ENCODE peak calls at places on chromosomes 3 and 15, in six cellular contexts. D is H1, P is HepG2, Y is endothelial cell of umbilical vein, I is A549, Q is K562. E is an unnamed sample.

GRCh38 chr3:124149774-124150173 is 157.8 kb upstream of the ROPN1 start:
- DNase-seq in D (no peak), P (no peak), Y (no peak), I (no peak), Q (no peak), E (no peak)

GRCh38 chr15:66931768-66932633 is 133.4 kb upstream of the SMAD3 start:
- DNase-seq in D (no peak), P (peak), Y (peak), I (peak), Q (peak), E (peak)

GRCh38 chr3:171115667-171116066 is 89.1 kb upstream of the SLC2A2 start:
- DNase-seq in D (no peak), P (no peak), Y (no peak), I (no peak), Q (no peak), E (no peak)

GRCh38 chr3:30245805-30246622 is 360.4 kb upstream of the TGFBR2 start:
- DNase-seq in D (no peak), P (no peak), Y (peak), I (no peak), Q (no peak), E (peak)

GRCh38 chr3:42489116-42489936 is 13.1 kb upstream of the VIPR1 start:
- DNase-seq in D (no peak), P (no peak), Y (no peak), I (no peak), Q (peak), E (no peak)

GRCh38 chr3:53493997-53494791 is at the start of gene CACNA1D:
- DNase-seq in D (peak), P (no peak), Y (no peak), I (no peak), Q (no peak), E (peak)

GRCh38 chr3:178297204-178297603 is 239.0 kb upstream of the KCNMB2 start:
- DNase-seq in D (no peak), P (no peak), Y (no peak), I (no peak), Q (no peak), E (no peak)

GRCh38 chr15:42735382-42736165 is 1.4 kb downstream of the CDAN1 start:
- DNase-seq in D (no peak), P (no peak), Y (no peak), I (no peak), Q (no peak), E (no peak)

GRCh38 chr15:82124331-82125263 is 78.8 kb upstream of the MEX3B start:
- DNase-seq in D (no peak), P (no peak), Y (no peak), I (no peak), Q (no peak), E (peak)

GRCh38 chr15:84929795-84930371 is 45.4 kb downstream of the SLC28A1 start:
- DNase-seq in D (no peak), P (peak), Y (no peak), I (peak), Q (peak), E (no peak)

GRCh38 chr3:151468284-151468917 is 7.5 kb upstream of the IGSF10 start:
- DNase-seq in D (peak), P (peak), Y (peak), I (peak), Q (peak), E (peak)

GRCh38 chr3:100761211-100761921 is 52.1 kb downstream of the TFG start:
- DNase-seq in D (no peak), P (peak), Y (peak), I (no peak), Q (peak), E (peak)

GRCh38 chr15:41773332-41773728 is 954 bp upstream of the MAPKBP1 start:
- DNase-seq in D (no peak), P (no peak), Y (no peak), I (no peak), Q (no peak), E (no peak)

GRCh38 chr3:8959683-8960082 is 3.6 kb downstream of the RAD18 start:
- DNase-seq in D (no peak), P (no peak), Y (no peak), I (no peak), Q (no peak), E (no peak)
- TF ChIP-seq MAX in D (no peak), P (no peak), Y (no peak), I (no peak), Q (no peak), E (no peak)

GRCh38 chr15:78636378-78636859 is 4.6 kb downstream of the CHRNB4 start:
- DNase-seq in D (no peak), P (no peak), Y (no peak), I (no peak), Q (no peak), E (no peak)

GRCh38 chr15:78640527-78640839 is 527 bp downstream of the CHRNB4 start:
- DNase-seq in D (no peak), P (no peak), Y (no peak), I (no peak), Q (no peak), E (peak)

GRCh38 chr15:78638658-78639314 is 2.2 kb downstream of the CHRNB4 start:
- DNase-seq in D (peak), P (peak), Y (peak), I (peak), Q (peak), E (peak)

GRCh38 chr15:78635346-78635745 is 5.7 kb downstream of the CHRNB4 start:
- DNase-seq in D (no peak), P (no peak), Y (no peak), I (no peak), Q (no peak), E (no peak)

DNA sequence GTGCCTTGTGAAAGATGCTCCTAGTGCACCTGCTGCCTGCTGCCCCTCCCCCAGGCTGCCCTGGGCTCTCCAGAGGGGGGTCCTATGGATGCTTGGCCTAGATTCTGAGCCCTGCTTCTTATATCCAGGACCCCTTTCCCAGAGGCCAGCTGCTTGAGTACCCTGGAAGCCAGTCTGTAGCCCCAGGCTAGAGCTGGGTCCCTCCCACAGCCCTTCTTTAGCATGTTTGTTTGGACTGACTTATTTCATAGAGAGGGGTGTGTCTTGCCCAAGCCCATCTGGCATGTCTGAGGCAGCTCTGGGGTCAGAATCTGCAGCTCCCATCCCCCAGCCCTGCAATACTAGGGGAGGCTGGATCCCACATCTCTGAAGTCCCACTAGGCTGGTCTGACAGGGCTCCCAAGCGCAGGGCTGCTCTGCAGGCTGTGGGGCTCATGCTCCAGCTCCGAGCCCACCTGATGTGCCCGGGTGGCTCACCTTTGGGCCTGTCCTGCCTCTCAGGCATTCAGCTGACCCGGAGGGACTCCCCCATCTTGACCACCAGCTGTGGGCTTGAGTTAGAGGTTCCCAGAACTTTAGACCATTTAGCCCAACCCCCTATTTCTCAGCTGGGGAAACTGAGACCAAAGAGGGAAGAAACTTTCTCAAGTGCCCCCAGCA is 3.1 kb downstream of the CHRNB4 start:
- DNase-seq in D (no peak), P (no peak), Y (no peak), I (no peak), Q (no peak), E (no peak)
- TF ChIP-seq JUN in D (no peak), P (no peak), Y (no peak), I (no peak), Q (no peak), E (no peak)

DNA sequence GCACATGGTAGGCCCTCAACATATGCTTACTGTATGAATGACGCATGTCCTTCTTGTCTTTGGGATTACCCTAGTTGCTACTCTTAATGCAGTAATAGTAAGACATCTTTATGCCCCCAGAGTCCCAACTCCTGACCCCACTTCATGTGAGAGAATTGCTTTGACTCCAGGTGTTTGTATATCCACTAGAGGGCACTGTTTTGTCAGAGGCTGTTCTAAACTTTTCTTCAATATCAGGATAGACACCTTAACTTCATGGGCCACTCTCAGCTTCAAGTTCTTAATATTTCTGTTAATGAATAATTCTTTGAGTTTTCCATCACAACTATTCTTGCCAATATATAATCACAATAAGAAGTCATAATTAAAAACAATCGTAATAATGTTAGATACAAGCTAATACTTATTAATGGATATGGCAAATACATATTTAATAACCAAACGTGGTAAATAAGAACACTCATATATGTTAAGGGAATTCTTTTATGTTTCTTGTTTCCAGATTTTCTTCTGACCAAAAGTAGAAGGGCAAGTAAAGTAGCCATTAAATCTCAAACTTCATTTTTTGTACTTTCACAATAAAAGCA is 337.2 kb upstream of the DNAJC19 start:
- DNase-seq in D (no peak), P (peak), Y (peak), I (peak), Q (peak), E (no peak)
- TF ChIP-seq MAX in D (no peak), P (no peak), Y (no peak), I (no peak), Q (no peak), E (no peak)

DNA sequence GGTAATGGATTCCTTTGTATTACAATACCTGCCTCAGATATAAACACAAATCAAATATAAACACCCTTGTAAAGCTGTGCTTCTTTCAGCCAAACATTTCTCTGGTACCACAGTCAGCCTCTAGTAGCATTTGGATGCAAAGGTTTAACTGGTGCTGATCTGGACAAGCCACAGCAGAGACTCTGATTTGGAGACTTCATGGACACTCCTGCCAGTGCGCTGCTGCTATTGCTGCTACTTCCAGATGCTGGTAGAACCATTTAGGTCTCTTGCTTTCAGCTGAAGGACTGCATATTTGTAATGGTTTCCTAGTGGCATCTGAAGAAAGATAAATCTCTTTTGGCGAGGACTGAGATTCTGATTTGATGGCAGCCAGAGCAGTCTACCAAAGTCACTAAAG is 36.9 kb downstream of the NCK1 start:
- DNase-seq in D (no peak), P (no peak), Y (peak), I (no peak), Q (no peak), E (no peak)
- TF ChIP-seq JUN in D (no peak), P (no peak), Y (no peak), I (no peak), Q (no peak), E (no peak)

DNA sequence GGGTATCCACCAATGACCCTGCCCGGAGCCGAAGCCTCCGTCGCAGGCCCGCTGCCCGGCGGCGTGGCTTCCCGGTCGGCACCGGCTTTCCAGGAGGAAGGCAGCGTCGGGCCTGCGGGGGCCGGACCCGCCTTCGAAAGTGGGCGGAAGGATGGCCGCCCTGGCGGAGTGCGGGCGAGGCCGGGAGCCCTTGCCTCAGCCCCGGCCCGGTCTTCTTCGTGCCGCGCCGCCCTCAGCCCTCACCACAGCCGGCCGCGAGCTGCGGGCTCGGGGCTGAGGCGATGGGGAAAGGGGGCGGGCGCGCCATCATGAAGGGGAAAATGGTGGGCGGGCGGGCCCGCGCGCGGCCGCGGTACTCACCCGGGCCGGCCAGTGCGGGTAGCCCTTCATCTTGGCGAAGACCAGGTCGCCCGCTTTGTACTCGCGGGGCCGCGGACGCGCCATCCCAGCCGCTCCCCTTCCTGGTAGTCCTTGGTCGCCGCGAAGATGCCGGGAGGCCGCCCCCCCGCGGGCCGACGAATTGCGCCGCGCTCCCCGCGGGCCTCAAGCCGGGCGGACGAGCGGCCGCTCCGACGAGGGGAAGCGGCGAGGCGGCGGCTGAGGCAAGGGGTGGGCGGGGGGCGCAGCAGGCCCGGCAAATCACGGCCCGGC is 527 bp downstream of the HDGFL3 start:
- DNase-seq in D (no peak), P (no peak), Y (peak), I (peak), Q (peak), E (peak)
- TF ChIP-seq MAX in D (no peak), P (no peak), Y (no peak), I (no peak), Q (peak), E (no peak)

DNA sequence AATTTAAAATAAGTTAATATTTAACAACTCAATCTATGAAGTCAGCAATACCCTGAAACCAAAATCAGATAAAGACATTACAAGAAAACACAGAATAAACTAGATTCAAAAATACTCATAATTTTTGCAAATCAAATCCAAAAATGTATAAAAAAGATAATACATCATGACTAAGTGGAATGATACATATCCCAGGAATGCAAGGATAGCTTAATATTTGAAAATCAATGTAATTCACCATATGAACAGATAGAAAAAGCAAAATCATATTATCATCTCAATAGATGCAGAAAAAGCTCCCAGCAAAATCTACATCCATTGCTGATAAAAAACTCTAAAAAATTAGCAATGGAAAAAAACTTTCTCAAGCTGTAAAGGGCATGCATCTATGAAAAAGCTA is 70.5 kb downstream of the SETMAR start:
- DNase-seq in D (no peak), P (no peak), Y (no peak), I (no peak), Q (no peak), E (no peak)
- TF ChIP-seq JUN in D (no peak), P (no peak), Y (no peak), I (no peak), Q (no peak), E (no peak)

GRCh38 chr3:8500208-8500961 is 1.2 kb upstream of the LMCD1 start:
- DNase-seq in D (no peak), P (peak), Y (peak), I (no peak), Q (no peak), E (no peak)
- TF ChIP-seq MAX in D (no peak), P (no peak), Y (no peak), I (no peak), Q (no peak), E (no peak)

GRCh38 chr3:149506965-149507364 is 32.5 kb downstream of the TM4SF4 start:
- DNase-seq in D (no peak), P (peak), Y (no peak), I (no peak), Q (no peak), E (no peak)

GRCh38 chr3:149511040-149511626 is 36.6 kb downstream of the TM4SF4 start:
- DNase-seq in D (no peak), P (no peak), Y (no peak), I (no peak), Q (no peak), E (no peak)

GRCh38 chr3:149506540-149506939 is 32.0 kb downstream of the TM4SF4 start:
- DNase-seq in D (no peak), P (no peak), Y (peak), I (no peak), Q (no peak), E (no peak)

GRCh38 chr3:149510480-149510879 is 36.0 kb downstream of the TM4SF4 start:
- DNase-seq in D (no peak), P (no peak), Y (no peak), I (no peak), Q (no peak), E (no peak)

DNA sequence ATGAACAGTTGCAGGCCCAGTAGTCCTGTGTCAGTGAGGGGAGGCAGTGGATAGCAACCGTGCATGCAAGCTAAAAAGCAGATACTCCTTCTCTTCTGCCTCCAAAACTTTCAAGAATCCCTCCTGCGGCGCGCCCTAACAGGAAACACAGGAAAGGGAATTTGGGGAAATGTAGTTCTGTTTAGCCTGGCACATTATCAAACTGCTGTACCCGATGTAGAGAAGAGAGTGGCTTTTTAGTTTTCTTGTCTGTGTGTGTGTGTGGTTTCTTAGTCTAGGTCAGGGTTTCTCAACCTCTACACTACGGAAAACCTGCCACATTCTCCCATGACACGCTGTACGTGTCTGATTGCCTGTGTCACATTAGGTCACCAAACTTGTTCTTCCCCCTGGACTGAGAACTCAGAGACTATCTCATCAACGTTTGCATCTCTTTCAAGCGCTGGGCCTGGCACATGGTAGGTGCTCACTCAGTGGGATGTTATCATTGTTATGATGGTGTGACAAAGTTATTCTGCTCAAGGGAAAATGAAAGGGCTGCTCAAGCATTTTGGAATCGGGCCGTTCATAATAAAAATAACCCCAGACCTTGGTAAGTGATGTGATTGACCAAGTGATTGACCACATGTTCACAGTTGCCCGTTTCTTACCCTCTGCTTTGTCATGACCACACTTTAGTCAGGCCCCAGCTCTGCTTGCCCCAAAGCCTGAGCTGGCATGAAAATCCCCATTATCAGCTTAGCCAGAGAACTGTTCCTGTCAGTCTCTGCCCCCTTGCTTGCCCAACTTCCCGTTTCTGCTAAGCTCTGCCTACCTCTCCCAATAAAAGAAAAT is 33.2 kb downstream of the TM4SF4 start:
- DNase-seq in D (no peak), P (no peak), Y (peak), I (no peak), Q (no peak), E (no peak)
- TF ChIP-seq JUN in D (no peak), P (no peak), Y (no peak), I (no peak), Q (no peak), E (no peak)

DNA sequence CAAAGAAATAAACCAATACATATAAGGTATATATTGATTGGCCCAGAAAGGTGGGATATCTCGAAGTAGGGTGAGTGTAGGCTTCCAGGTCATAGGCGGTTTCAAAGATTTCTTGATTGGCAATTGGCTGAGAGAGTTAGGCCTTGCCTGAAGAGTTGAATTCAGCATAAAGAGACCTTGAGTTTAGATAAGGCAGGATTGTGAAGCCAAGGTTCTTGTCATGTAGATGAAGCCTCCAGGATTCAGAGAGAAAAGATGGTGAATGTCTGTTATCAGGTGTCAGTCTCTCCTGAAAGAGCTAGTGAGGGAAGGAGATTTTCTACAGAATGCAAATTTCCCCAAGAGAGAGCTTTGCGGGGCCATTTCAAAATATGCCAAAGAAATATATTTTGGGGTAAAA is 216.9 kb upstream of the TLE3 start:
- DNase-seq in D (no peak), P (no peak), Y (no peak), I (no peak), Q (no peak), E (no peak)
- TF ChIP-seq MAX in D (no peak), P (no peak), Y (no peak), I (no peak), Q (no peak), E (no peak)

GRCh38 chr3:47743855-47744254 is 37.8 kb downstream of the SMARCC1 start:
- DNase-seq in D (no peak), P (no peak), Y (no peak), I (no peak), Q (no peak), E (no peak)

GRCh38 chr3:47746264-47746663 is 35.4 kb downstream of the SMARCC1 start:
- DNase-seq in D (no peak), P (no peak), Y (no peak), I (no peak), Q (no peak), E (no peak)

GRCh38 chr3:47741925-47742324 is 39.8 kb downstream of the SMARCC1 start:
- DNase-seq in D (no peak), P (no peak), Y (no peak), I (no peak), Q (no peak), E (no peak)

GRCh38 chr3:47752716-47753115 is 29.0 kb downstream of the SMARCC1 start:
- DNase-seq in D (no peak), P (no peak), Y (no peak), I (no peak), Q (no peak), E (no peak)

DNA sequence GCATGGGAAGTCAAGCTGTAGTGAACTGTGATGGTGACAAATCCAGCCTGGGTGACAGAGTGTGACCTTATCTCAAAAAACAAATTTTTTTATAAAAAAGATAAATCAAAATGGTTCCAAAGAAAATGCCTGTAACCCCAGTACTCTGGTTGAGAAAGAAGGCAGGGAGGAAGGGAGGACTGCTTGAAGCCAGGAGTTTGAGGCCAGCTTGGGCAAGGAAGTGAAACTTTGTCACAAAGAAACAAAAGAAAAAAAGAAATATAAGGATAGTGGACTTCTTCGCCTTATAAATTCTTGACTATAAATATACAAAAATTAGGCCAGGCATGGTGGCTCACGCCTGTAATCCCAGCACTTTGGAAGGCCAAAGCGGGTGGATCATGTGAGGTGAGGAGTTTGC is 34.1 kb downstream of the SMARCC1 start:
- DNase-seq in D (no peak), P (no peak), Y (no peak), I (no peak), Q (no peak), E (no peak)
- TF ChIP-seq JUN in D (no peak), P (no peak), Y (no peak), I (no peak), Q (no peak), E (no peak)

E was measured in WTC11.